ENCODE peak calls at places on chromosomes 2 and 18, in five cellular contexts. L is MM.1S, D is neural progenitor cell, T is hepatocyte, W is OCI-LY7. X is an unnamed sample.

GRCh38 chr2:134799936-134800335 is 38.5 kb upstream of the ACMSD start:
- DNase-seq in L (no peak), D (no peak), T (no peak), W (no peak), X (no peak)

GRCh38 chr2:86047575-86048382 is 57.9 kb downstream of the POLR1A start:
- DNase-seq in L (no peak), D (no peak), T (no peak), W (no peak), X (no peak)

GRCh38 chr2:100983201-100983600 is 18.9 kb upstream of the RPL31 start:
- DNase-seq in L (no peak), D (no peak), T (no peak), W (no peak), X (no peak)

GRCh38 chr2:109135572-109136185 is 6.7 kb downstream of the SH3RF3 start:
- DNase-seq in L (no peak), D (peak; percentile 90), T (no peak), W (no peak), X (no peak)

GRCh38 chr2:144479138-144479537 is 40.8 kb downstream of the ZEB2 start:
- DNase-seq in L (no peak), D (no peak), T (no peak), W (no peak), X (peak; percentile 77)

GRCh38 chr2:127032601-127033000 is 74.4 kb downstream of the BIN1 start:
- DNase-seq in L (no peak), D (no peak), T (no peak), W (no peak), X (no peak)

GRCh38 chr2:3168230-3168891 is 209.3 kb downstream of the EIPR1 start:
- DNase-seq in L (no peak), D (peak; percentile 23), T (no peak), W (no peak), X (peak; percentile 64)

GRCh38 chr2:239375278-239376061 is 25.4 kb downstream of the HDAC4 start:
- DNase-seq in L (no peak), D (peak; percentile 53), T (no peak), W (no peak), X (peak; percentile 30)

GRCh38 chr2:232869138-232870001 is 694 bp upstream of the SNORC start:
- DNase-seq in L (no peak), D (peak; percentile 35), T (no peak), W (no peak), X (peak; percentile 62)

DNA sequence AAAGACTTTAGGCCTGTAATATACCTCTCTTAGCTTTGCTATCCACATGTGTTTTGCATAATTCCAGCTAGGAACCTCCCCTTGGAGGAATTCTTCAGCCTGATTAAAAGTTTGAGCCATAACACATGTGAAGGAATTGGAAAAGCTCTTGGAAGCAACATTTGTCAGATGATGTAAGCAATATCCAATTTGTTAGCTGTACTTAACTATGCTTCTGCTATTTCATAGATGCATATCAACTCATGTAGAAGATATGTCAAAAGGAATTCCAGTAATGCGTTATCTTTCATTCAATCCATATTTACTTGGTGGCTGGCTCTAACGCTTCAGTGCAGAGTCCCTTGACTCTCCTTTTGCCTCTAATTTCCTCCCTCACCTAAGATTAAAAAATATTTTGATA is 46.2 kb downstream of the PKP4 start:
- DNase-seq in L (no peak), D (no peak), T (no peak), W (no peak), X (no peak)
- TF ChIP-seq EZH2phosphoT487 in L (no peak), D (no peak), T (no peak), W (no peak), X (no peak)

GRCh38 chr2:70116936-70117554 is 29.8 kb downstream of the PCBP1 start:
- DNase-seq in L (no peak), D (no peak), T (no peak), W (no peak), X (no peak)
- H2AFZ ChIP-seq in L (peak overlapping the region; percentile 80), D (peak overlapping the region; percentile 54), T (peak overlapping the region; percentile 28), W (peak overlapping the region; percentile 57), X (peak overlapping the region; percentile 96)

DNA sequence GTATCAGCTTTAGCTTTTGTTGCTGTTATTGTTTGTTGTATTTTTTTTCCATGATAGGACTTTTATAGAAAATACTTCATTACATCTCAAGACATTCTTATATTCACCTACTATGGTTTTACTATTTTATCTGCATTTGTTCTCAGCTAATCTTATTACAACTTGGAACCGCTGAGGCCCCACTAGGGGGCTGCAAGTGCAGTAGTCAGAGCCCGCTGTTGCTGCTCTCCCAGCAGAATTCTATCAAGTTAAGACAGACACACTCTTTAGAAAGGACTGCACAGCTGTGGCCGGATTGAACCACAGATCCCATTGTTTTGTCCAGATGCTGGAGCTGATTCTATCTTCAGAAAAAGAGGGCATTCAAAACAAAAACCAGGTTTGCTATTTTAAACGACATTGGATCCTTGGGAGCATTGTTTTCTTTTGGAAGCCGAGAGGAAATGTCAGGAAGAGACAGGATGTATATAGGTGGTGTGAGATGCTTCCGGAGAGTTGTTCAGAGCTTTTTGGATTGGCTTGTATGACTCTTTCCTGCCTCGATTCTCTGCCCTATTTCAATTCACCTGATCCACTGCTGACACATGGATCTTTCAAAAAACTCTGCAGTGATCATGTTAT is 105.7 kb upstream of the GAREM1 start:
- DNase-seq in L (no peak), D (peak; percentile 80), T (peak; percentile 60), W (peak; percentile 11), X (peak; percentile 65)
- TF ChIP-seq CTCF in L (no peak), D (peak; percentile 74), T (peak; percentile 51), W (peak; percentile 51), X (peak; percentile 53)

DNA sequence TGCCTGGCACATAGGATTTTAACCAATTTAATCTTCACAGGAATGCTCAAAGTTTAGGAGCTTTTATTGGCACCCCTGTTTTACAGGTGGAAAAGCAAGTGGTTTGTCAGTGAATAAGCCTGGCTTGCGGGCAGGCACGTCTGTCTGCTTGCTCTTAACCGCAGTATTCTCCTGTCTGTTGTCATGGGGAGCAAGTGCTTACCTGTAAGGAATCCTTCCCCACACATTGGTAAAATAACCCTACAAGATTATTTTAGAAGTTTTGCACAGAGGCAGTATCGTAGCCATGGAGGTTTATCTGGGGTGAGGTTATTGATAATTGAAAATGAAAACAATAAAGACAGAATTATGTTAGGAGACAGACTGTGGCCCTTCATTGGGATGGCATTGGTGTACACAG is 174.9 kb downstream of the AGAP1 start:
- DNase-seq in L (no peak), D (no peak), T (no peak), W (no peak), X (no peak)
- TF ChIP-seq EZH2phosphoT487 in L (no peak), D (no peak), T (no peak), W (no peak), X (no peak)

GRCh38 chr2:102200539-102200938 is 13.7 kb downstream of the IL1RL2 start:
- DNase-seq in L (no peak), D (no peak), T (no peak), W (no peak), X (peak; percentile 6)
- H2AFZ ChIP-seq in L (no peak overlapping the region), D (no peak overlapping the region), T (no peak overlapping the region), W (no peak overlapping the region), X (no peak overlapping the region)

GRCh38 chr18:48007955-48008701 is 77.7 kb upstream of the SMAD2 start:
- DNase-seq in L (peak; percentile 82), D (peak; percentile 96), T (peak; percentile 89), W (no peak), X (peak; percentile 93)
- TF ChIP-seq CTCF in L (peak; percentile 37), D (peak; percentile 65), T (peak; percentile 57), W (no peak), X (no peak)

X was measured in GM23338.